ENCODE peak calls at places on chromosomes 13 and 19, in nine cellular contexts. One of them, this sample, is unnamed.

GRCh38 chr13:33644607-33645543 is 173.1 kb upstream of the RFC3 start:
- DNase-seq in CD4-positive, CD25-positive, alpha-beta regulatory T cell: no peak
- DNase-seq in MM.1S: no peak
- DNase-seq in stomach: no peak
- DNase-seq in foreskin fibroblast: no peak
- DNase-seq in AG04449: no peak
- DNase-seq in body of pancreas: no peak
- DNase-seq in ascending aorta: no peak
- DNase-seq in AG09309: no peak
- DNase-seq in this sample: peak

GRCh38 chr13:58300224-58300623 is 668.7 kb downstream of the PCDH17 start:
- DNase-seq in CD4-positive, CD25-positive, alpha-beta regulatory T cell: no peak
- DNase-seq in MM.1S: no peak
- DNase-seq in stomach: no peak
- DNase-seq in foreskin fibroblast: no peak
- DNase-seq in AG04449: no peak
- DNase-seq in body of pancreas: no peak
- DNase-seq in ascending aorta: no peak
- DNase-seq in AG09309: no peak
- DNase-seq in this sample: no peak

GRCh38 chr19:14363203-14364097 is 17.8 kb upstream of the ADGRE5 start:
- DNase-seq in CD4-positive, CD25-positive, alpha-beta regulatory T cell: peak
- DNase-seq in MM.1S: no peak
- DNase-seq in stomach: peak
- DNase-seq in foreskin fibroblast: peak
- DNase-seq in AG04449: peak
- DNase-seq in body of pancreas: peak
- DNase-seq in ascending aorta: peak
- DNase-seq in AG09309: no peak
- DNase-seq in this sample: peak

GRCh38 chr13:30832845-30833332 is 73.2 kb upstream of the MEDAG start:
- DNase-seq in CD4-positive, CD25-positive, alpha-beta regulatory T cell: no peak
- DNase-seq in MM.1S: no peak
- DNase-seq in stomach: peak
- DNase-seq in foreskin fibroblast: no peak
- DNase-seq in AG04449: no peak
- DNase-seq in body of pancreas: peak
- DNase-seq in ascending aorta: peak
- DNase-seq in AG09309: no peak
- DNase-seq in this sample: no peak

GRCh38 chr19:7152568-7152967 is 83.1 kb downstream of the ZNF557 start:
- DNase-seq in CD4-positive, CD25-positive, alpha-beta regulatory T cell: no peak
- DNase-seq in MM.1S: no peak
- DNase-seq in stomach: no peak
- DNase-seq in foreskin fibroblast: no peak
- DNase-seq in AG04449: no peak
- DNase-seq in body of pancreas: no peak
- DNase-seq in ascending aorta: no peak
- DNase-seq in AG09309: no peak
- DNase-seq in this sample: no peak

GRCh38 chr19:6393982-6394412 is 1.0 kb upstream of the GTF2F1 start:
- DNase-seq in CD4-positive, CD25-positive, alpha-beta regulatory T cell: no peak
- DNase-seq in MM.1S: peak
- DNase-seq in stomach: no peak
- DNase-seq in foreskin fibroblast: no peak
- DNase-seq in AG04449: no peak
- DNase-seq in body of pancreas: no peak
- DNase-seq in ascending aorta: no peak
- DNase-seq in AG09309: no peak
- DNase-seq in this sample: no peak

GRCh38 chr19:4279530-4280422 is 710 bp downstream of the SHD start:
- DNase-seq in CD4-positive, CD25-positive, alpha-beta regulatory T cell: no peak
- DNase-seq in MM.1S: no peak
- DNase-seq in stomach: no peak
- DNase-seq in foreskin fibroblast: no peak
- DNase-seq in AG04449: no peak
- DNase-seq in body of pancreas: no peak
- DNase-seq in ascending aorta: no peak
- DNase-seq in AG09309: no peak
- DNase-seq in this sample: peak

GRCh38 chr19:29384676-29385075 is 141.1 kb upstream of the VSTM2B start:
- DNase-seq in CD4-positive, CD25-positive, alpha-beta regulatory T cell: no peak
- DNase-seq in MM.1S: no peak
- DNase-seq in stomach: no peak
- DNase-seq in foreskin fibroblast: no peak
- DNase-seq in AG04449: no peak
- DNase-seq in body of pancreas: no peak
- DNase-seq in ascending aorta: peak
- DNase-seq in AG09309: no peak
- DNase-seq in this sample: no peak

GRCh38 chr13:83883061-83883523 is 818 bp upstream of the SLITRK1 start:
- DNase-seq in CD4-positive, CD25-positive, alpha-beta regulatory T cell: no peak
- DNase-seq in MM.1S: no peak
- DNase-seq in stomach: no peak
- DNase-seq in foreskin fibroblast: no peak
- DNase-seq in AG04449: no peak
- DNase-seq in body of pancreas: no peak
- DNase-seq in ascending aorta: no peak
- DNase-seq in AG09309: no peak
- DNase-seq in this sample: no peak

GRCh38 chr13:49579501-49579900 is 5.9 kb downstream of the RCBTB1 start:
- DNase-seq in CD4-positive, CD25-positive, alpha-beta regulatory T cell: no peak
- DNase-seq in MM.1S: no peak
- DNase-seq in stomach: no peak
- DNase-seq in foreskin fibroblast: no peak
- DNase-seq in AG04449: no peak
- DNase-seq in body of pancreas: no peak
- DNase-seq in ascending aorta: no peak
- DNase-seq in AG09309: no peak
- DNase-seq in this sample: no peak

GRCh38 chr13:113399755-113400149 is 35.8 kb upstream of the GRTP1 start:
- DNase-seq in CD4-positive, CD25-positive, alpha-beta regulatory T cell: no peak
- DNase-seq in MM.1S: no peak
- DNase-seq in stomach: no peak
- DNase-seq in foreskin fibroblast: no peak
- DNase-seq in AG04449: no peak
- DNase-seq in body of pancreas: no peak
- DNase-seq in ascending aorta: peak
- DNase-seq in AG09309: no peak
- DNase-seq in this sample: peak

GRCh38 chr13:97459215-97459772 is 25.3 kb downstream of the RAP2A start:
- DNase-seq in CD4-positive, CD25-positive, alpha-beta regulatory T cell: no peak
- DNase-seq in MM.1S: peak
- DNase-seq in stomach: no peak
- DNase-seq in foreskin fibroblast: no peak
- DNase-seq in AG04449: no peak
- DNase-seq in body of pancreas: no peak
- DNase-seq in ascending aorta: no peak
- DNase-seq in AG09309: no peak
- DNase-seq in this sample: no peak

GRCh38 chr13:99970761-99971575 is 599 bp downstream of the ZIC5 start:
- DNase-seq in CD4-positive, CD25-positive, alpha-beta regulatory T cell: no peak
- DNase-seq in MM.1S: no peak
- DNase-seq in stomach: no peak
- DNase-seq in foreskin fibroblast: no peak
- DNase-seq in AG04449: no peak
- DNase-seq in body of pancreas: no peak
- DNase-seq in ascending aorta: no peak
- DNase-seq in AG09309: no peak
- DNase-seq in this sample: no peak

GRCh38 chr13:110506859-110507566 is 54.5 kb downstream of the RAB20 start:
- DNase-seq in CD4-positive, CD25-positive, alpha-beta regulatory T cell: no peak
- DNase-seq in MM.1S: no peak
- DNase-seq in stomach: peak
- DNase-seq in foreskin fibroblast: no peak
- DNase-seq in AG04449: no peak
- DNase-seq in body of pancreas: peak
- DNase-seq in ascending aorta: peak
- DNase-seq in AG09309: no peak
- DNase-seq in this sample: no peak

GRCh38 chr19:1511989-1512338 is 855 bp downstream of the ADAMTSL5 start:
- DNase-seq in CD4-positive, CD25-positive, alpha-beta regulatory T cell: no peak
- DNase-seq in MM.1S: no peak
- DNase-seq in stomach: no peak
- DNase-seq in foreskin fibroblast: no peak
- DNase-seq in AG04449: no peak
- DNase-seq in body of pancreas: no peak
- DNase-seq in ascending aorta: no peak
- DNase-seq in AG09309: no peak
- DNase-seq in this sample: no peak
- H3K4me3 ChIP-seq in CD4-positive, CD25-positive, alpha-beta regulatory T cell: no peak
- H3K4me3 ChIP-seq in MM.1S: no peak
- H3K4me3 ChIP-seq in stomach: no peak
- H3K4me3 ChIP-seq in foreskin fibroblast: peak
- H3K4me3 ChIP-seq in AG04449: no peak
- H3K4me3 ChIP-seq in body of pancreas: no peak
- H3K4me3 ChIP-seq in ascending aorta: peak
- H3K4me3 ChIP-seq in AG09309: no peak
- H3K4me3 ChIP-seq in this sample: no peak

DNA sequence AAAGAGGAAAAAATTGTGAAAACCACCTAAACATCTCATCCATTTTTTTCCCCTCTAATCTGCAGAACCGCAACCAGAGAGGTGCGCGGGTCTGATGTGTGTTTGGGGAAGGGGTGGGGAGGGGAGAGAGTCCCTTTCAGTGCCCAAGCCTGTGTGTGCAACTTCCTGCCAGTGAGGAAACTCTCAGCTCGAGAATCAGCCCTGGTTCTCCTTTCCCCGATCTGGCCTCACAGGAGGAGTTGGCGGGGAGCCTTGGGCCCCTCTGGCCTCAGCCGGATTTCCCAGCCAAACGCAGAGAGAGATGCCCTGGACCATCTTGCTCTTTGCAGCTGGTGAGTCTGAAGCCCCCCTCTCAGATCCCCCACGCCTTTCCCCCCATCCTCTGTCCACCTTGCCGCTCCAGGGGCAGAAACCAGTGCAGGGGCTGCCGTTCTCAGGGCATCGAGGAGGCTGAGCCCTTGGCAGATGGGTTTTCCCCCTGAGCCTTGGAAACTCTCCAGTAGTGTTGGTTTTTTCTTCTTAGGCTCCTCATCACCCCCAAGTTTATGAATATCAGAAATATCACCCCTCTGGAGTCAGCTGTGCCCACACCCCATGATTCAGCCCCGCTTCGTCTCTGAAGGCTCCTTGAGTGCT is at the start of gene C19orf38:
- DNase-seq in CD4-positive, CD25-positive, alpha-beta regulatory T cell: no peak
- DNase-seq in MM.1S: no peak
- DNase-seq in stomach: no peak
- DNase-seq in foreskin fibroblast: no peak
- DNase-seq in AG04449: no peak
- DNase-seq in body of pancreas: no peak
- DNase-seq in ascending aorta: no peak
- DNase-seq in AG09309: no peak
- DNase-seq in this sample: peak
- H3K4me3 ChIP-seq in CD4-positive, CD25-positive, alpha-beta regulatory T cell: no peak
- H3K4me3 ChIP-seq in MM.1S: no peak
- H3K4me3 ChIP-seq in stomach: no peak
- H3K4me3 ChIP-seq in foreskin fibroblast: no peak
- H3K4me3 ChIP-seq in AG04449: no peak
- H3K4me3 ChIP-seq in body of pancreas: no peak
- H3K4me3 ChIP-seq in ascending aorta: no peak
- H3K4me3 ChIP-seq in AG09309: no peak
- H3K4me3 ChIP-seq in this sample: no peak

GRCh38 chr19:19269952-19270694 is 3.0 kb downstream of the TM6SF2 start:
- DNase-seq in CD4-positive, CD25-positive, alpha-beta regulatory T cell: no peak
- DNase-seq in MM.1S: no peak
- DNase-seq in stomach: no peak
- DNase-seq in foreskin fibroblast: no peak
- DNase-seq in AG04449: no peak
- DNase-seq in body of pancreas: no peak
- DNase-seq in ascending aorta: no peak
- DNase-seq in AG09309: no peak
- DNase-seq in this sample: no peak

GRCh38 chr19:19274716-19275115 is 1.6 kb upstream of the TM6SF2 start:
- DNase-seq in CD4-positive, CD25-positive, alpha-beta regulatory T cell: no peak
- DNase-seq in MM.1S: no peak
- DNase-seq in stomach: no peak
- DNase-seq in foreskin fibroblast: no peak
- DNase-seq in AG04449: no peak
- DNase-seq in body of pancreas: no peak
- DNase-seq in ascending aorta: no peak
- DNase-seq in AG09309: no peak
- DNase-seq in this sample: no peak

GRCh38 chr19:19274146-19274545 is 1.0 kb upstream of the TM6SF2 start:
- DNase-seq in CD4-positive, CD25-positive, alpha-beta regulatory T cell: no peak
- DNase-seq in MM.1S: no peak
- DNase-seq in stomach: no peak
- DNase-seq in foreskin fibroblast: no peak
- DNase-seq in AG04449: no peak
- DNase-seq in body of pancreas: no peak
- DNase-seq in ascending aorta: no peak
- DNase-seq in AG09309: no peak
- DNase-seq in this sample: no peak

GRCh38 chr19:19270749-19271571 is 2.1 kb downstream of the TM6SF2 start:
- DNase-seq in CD4-positive, CD25-positive, alpha-beta regulatory T cell: no peak
- DNase-seq in MM.1S: no peak
- DNase-seq in stomach: no peak
- DNase-seq in foreskin fibroblast: no peak
- DNase-seq in AG04449: no peak
- DNase-seq in body of pancreas: no peak
- DNase-seq in ascending aorta: no peak
- DNase-seq in AG09309: no peak
- DNase-seq in this sample: no peak

DNA sequence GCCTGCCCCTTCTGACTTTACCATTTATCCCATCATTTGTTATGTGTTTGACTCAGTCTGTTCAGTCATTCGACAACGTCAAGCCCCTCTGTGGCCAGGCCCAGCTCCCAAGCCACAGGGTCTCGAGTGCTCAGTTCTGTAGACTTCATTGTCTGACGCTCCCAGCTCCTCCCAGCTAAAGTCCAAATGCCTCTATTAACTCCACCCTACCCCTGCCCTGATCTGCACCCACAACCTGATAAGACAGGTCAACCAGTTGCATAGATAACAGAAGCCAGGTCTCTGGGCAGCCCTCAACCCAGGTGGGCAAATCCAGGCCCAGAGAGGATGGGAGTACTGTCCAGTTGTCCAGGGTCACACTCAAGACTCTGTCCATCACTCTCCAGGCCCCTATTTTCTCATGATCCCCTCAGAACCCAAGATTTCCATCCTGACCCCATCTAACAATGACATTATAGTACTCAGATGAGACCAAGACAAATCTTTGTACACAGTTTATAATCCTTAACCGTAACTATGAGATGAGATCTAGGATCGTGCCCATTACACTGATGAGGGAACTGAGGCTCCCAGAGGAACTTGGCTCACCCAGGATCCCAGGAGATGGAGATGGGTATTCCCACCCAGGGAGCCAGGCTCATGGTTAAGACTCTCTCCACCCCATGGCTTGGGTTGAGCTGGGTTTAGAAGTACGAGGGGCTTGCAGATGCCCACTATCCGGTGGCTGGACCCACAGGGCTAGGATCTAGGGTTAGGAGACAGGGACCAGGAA is 1.1 kb downstream of the TM6SF2 start:
- DNase-seq in CD4-positive, CD25-positive, alpha-beta regulatory T cell: no peak
- DNase-seq in MM.1S: no peak
- DNase-seq in stomach: no peak
- DNase-seq in foreskin fibroblast: no peak
- DNase-seq in AG04449: no peak
- DNase-seq in body of pancreas: no peak
- DNase-seq in ascending aorta: no peak
- DNase-seq in AG09309: no peak
- DNase-seq in this sample: no peak
- H3K4me3 ChIP-seq in CD4-positive, CD25-positive, alpha-beta regulatory T cell: no peak
- H3K4me3 ChIP-seq in MM.1S: no peak
- H3K4me3 ChIP-seq in stomach: no peak
- H3K4me3 ChIP-seq in foreskin fibroblast: no peak
- H3K4me3 ChIP-seq in AG04449: peak
- H3K4me3 ChIP-seq in body of pancreas: no peak
- H3K4me3 ChIP-seq in ascending aorta: no peak
- H3K4me3 ChIP-seq in AG09309: peak
- H3K4me3 ChIP-seq in this sample: no peak

GRCh38 chr19:39832341-39833083 is 1.4 kb downstream of the DYRK1B start:
- DNase-seq in CD4-positive, CD25-positive, alpha-beta regulatory T cell: no peak
- DNase-seq in MM.1S: no peak
- DNase-seq in stomach: no peak
- DNase-seq in foreskin fibroblast: no peak
- DNase-seq in AG04449: no peak
- DNase-seq in body of pancreas: no peak
- DNase-seq in ascending aorta: no peak
- DNase-seq in AG09309: no peak
- DNase-seq in this sample: peak
- H3K4me3 ChIP-seq in CD4-positive, CD25-positive, alpha-beta regulatory T cell: peak
- H3K4me3 ChIP-seq in MM.1S: peak
- H3K4me3 ChIP-seq in stomach: peak
- H3K4me3 ChIP-seq in foreskin fibroblast: peak
- H3K4me3 ChIP-seq in AG04449: peak
- H3K4me3 ChIP-seq in body of pancreas: no peak
- H3K4me3 ChIP-seq in ascending aorta: peak
- H3K4me3 ChIP-seq in AG09309: peak
- H3K4me3 ChIP-seq in this sample: peak